ENCODE peak calls at places on chromosome 21, in seven cellular contexts. One of them, this sample, is unnamed.

GRCh38 chr21:39834543-39834942 is 32.7 kb upstream of the PCP4 start:
- DNase-seq in GM12878: no peak
- DNase-seq in HCT116: no peak
- DNase-seq in H1: no peak
- DNase-seq in SK-N-SH: no peak
- DNase-seq in HepG2: no peak
- DNase-seq in K562: no peak
- DNase-seq in this sample: no peak

GRCh38 chr21:38823737-38824123 is 18.0 kb downstream of the ETS2 start:
- DNase-seq in K562: no peak
- DNase-seq in H1: no peak
- DNase-seq in HCT116: no peak
- DNase-seq in HepG2: no peak
- DNase-seq in GM12878: no peak
- DNase-seq in SK-N-SH: no peak
- DNase-seq in this sample: no peak

GRCh38 chr21:36642777-36643176 is 56.1 kb upstream of the SIM2 start:
- DNase-seq in H1: no peak
- DNase-seq in HepG2: no peak
- DNase-seq in GM12878: no peak
- DNase-seq in HCT116: no peak
- DNase-seq in K562: no peak
- DNase-seq in SK-N-SH: no peak
- DNase-seq in this sample: no peak

GRCh38 chr21:26140185-26140584 is 30.4 kb downstream of the APP start:
- DNase-seq in H1: no peak
- DNase-seq in GM12878: no peak
- DNase-seq in HepG2: peak
- DNase-seq in K562: no peak
- DNase-seq in HCT116: peak
- DNase-seq in SK-N-SH: no peak
- DNase-seq in this sample: peak

GRCh38 chr21:45990049-45990711 is 8.6 kb downstream of the COL6A1 start:
- DNase-seq in K562: no peak
- DNase-seq in H1: no peak
- DNase-seq in GM12878: no peak
- DNase-seq in SK-N-SH: no peak
- DNase-seq in HCT116: no peak
- DNase-seq in HepG2: no peak
- DNase-seq in this sample: no peak

GRCh38 chr21:46079357-46080170 is 18.3 kb upstream of the COL6A2 start:
- DNase-seq in SK-N-SH: peak
- DNase-seq in H1: no peak
- DNase-seq in HepG2: no peak
- DNase-seq in K562: no peak
- DNase-seq in GM12878: no peak
- DNase-seq in HCT116: no peak
- DNase-seq in this sample: no peak

GRCh38 chr21:15094706-15095105 is 29.9 kb upstream of the NRIP1 start:
- DNase-seq in K562: no peak
- DNase-seq in HepG2: no peak
- DNase-seq in H1: no peak
- DNase-seq in HCT116: no peak
- DNase-seq in GM12878: no peak
- DNase-seq in SK-N-SH: no peak
- DNase-seq in this sample: no peak

GRCh38 chr21:46007498-46007868 is 25.9 kb downstream of the COL6A1 start:
- DNase-seq in HCT116: no peak
- DNase-seq in K562: no peak
- DNase-seq in H1: no peak
- DNase-seq in HepG2: no peak
- DNase-seq in GM12878: no peak
- DNase-seq in SK-N-SH: no peak
- DNase-seq in this sample: no peak

GRCh38 chr21:9741343-9741742 is 780.0 kb upstream of the TPTE start:
- DNase-seq in H1: no peak
- DNase-seq in SK-N-SH: no peak
- DNase-seq in HCT116: no peak
- DNase-seq in GM12878: no peak
- DNase-seq in K562: no peak
- DNase-seq in HepG2: no peak
- DNase-seq in this sample: no peak

GRCh38 chr21:41167348-41168342 is at the start of gene BACE2:
- DNase-seq in GM12878: no peak
- DNase-seq in SK-N-SH: peak
- DNase-seq in HCT116: no peak
- DNase-seq in H1: no peak
- DNase-seq in HepG2: no peak
- DNase-seq in K562: peak
- DNase-seq in this sample: no peak

GRCh38 chr21:35424122-35424521 is 375.0 kb upstream of the RUNX1 start:
- DNase-seq in K562: no peak
- DNase-seq in H1: no peak
- DNase-seq in GM12878: no peak
- DNase-seq in SK-N-SH: no peak
- DNase-seq in HCT116: no peak
- DNase-seq in HepG2: no peak
- DNase-seq in this sample: no peak

GRCh38 chr21:35426484-35426883 is 377.4 kb upstream of the RUNX1 start:
- DNase-seq in SK-N-SH: no peak
- DNase-seq in HepG2: no peak
- DNase-seq in H1: no peak
- DNase-seq in K562: no peak
- DNase-seq in GM12878: no peak
- DNase-seq in HCT116: no peak
- DNase-seq in this sample: no peak

GRCh38 chr21:35420658-35421057 is 371.6 kb upstream of the RUNX1 start:
- DNase-seq in HepG2: no peak
- DNase-seq in GM12878: no peak
- DNase-seq in SK-N-SH: no peak
- DNase-seq in H1: no peak
- DNase-seq in K562: no peak
- DNase-seq in HCT116: no peak
- DNase-seq in this sample: no peak

GRCh38 chr21:35422011-35422410 is 372.9 kb upstream of the RUNX1 start:
- DNase-seq in HCT116: no peak
- DNase-seq in K562: no peak
- DNase-seq in HepG2: no peak
- DNase-seq in SK-N-SH: no peak
- DNase-seq in GM12878: no peak
- DNase-seq in H1: no peak
- DNase-seq in this sample: no peak

DNA sequence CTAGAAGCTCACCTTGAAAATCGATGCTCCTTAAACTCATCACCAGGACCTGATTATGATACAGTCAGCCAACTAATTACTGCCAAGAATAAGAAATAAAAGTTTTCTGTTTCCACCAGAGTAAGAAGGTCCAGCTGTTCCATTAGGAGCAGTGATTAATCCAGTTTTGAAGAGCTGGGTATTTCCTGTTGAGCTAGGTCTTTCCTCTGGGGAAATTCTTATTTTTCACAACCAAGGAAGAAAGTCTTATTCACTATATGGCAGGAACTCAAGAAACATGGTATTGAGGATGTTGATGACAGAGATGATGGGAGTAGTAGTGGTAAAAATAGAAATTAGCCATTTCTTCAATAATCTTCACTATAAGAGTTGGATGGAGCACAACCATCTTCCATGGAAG is 374.6 kb upstream of the RUNX1 start:
- DNase-seq in GM12878: no peak
- DNase-seq in K562: no peak
- DNase-seq in HCT116: no peak
- DNase-seq in HepG2: no peak
- DNase-seq in SK-N-SH: no peak
- DNase-seq in H1: no peak
- DNase-seq in this sample: no peak
- TF ChIP-seq POLR2AphosphoS5 in GM12878: no peak
- TF ChIP-seq POLR2AphosphoS5 in K562: no peak
- TF ChIP-seq POLR2AphosphoS5 in HCT116: no peak
- TF ChIP-seq POLR2AphosphoS5 in HepG2: no peak
- TF ChIP-seq POLR2AphosphoS5 in SK-N-SH: no peak
- TF ChIP-seq POLR2AphosphoS5 in H1: no peak
- TF ChIP-seq POLR2AphosphoS5 in this sample: no peak

DNA sequence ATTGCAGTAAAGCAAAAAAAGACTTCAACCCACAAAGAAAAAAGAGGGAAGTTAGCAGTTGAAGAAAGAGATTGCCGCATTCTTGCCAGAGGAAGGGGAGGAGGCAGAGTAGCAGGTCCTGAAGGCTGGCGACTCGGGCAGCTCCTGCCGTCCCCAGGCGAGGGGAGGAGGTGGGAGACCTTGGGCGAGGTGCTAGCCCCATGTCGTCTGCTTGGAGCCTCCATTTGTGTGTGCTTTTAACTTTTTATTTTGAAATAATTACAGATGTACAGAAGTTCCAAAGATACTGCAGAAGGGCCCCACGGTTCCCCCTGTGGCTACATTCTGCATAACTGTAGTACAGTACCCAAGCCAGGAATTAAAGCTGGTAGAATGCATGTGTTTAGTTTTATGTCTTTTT is 6.8 kb downstream of the TRPM2 start:
- DNase-seq in K562: no peak
- DNase-seq in HepG2: no peak
- DNase-seq in HCT116: no peak
- DNase-seq in H1: no peak
- DNase-seq in SK-N-SH: no peak
- DNase-seq in GM12878: no peak
- DNase-seq in this sample: no peak
- TF ChIP-seq CTCF in K562: no peak
- TF ChIP-seq CTCF in HepG2: no peak
- TF ChIP-seq CTCF in HCT116: no peak
- TF ChIP-seq CTCF in H1: no peak
- TF ChIP-seq CTCF in SK-N-SH: peak
- TF ChIP-seq CTCF in GM12878: no peak
- TF ChIP-seq CTCF in this sample: no peak

DNA sequence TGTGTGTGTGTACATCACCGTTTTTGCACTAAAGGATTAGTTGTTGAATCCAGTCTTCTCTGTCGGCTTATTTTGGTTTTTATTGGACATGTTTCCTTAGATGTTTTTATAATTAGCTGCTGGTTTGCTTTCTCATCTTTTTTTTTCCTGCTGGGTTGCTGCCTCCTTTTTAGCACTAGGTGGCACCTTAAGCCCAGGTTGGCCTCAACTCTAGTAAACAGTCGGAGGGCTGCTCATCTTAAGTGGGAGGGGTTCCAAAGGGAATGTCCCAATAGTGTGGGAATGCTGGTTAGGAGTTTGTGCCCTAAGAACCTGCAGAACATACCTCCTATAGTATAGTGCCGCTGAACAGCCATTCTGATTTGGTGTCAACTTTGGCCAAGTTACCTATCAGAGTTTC is 570.1 kb upstream of the CXADR start:
- DNase-seq in K562: no peak
- DNase-seq in GM12878: no peak
- DNase-seq in HCT116: no peak
- DNase-seq in HepG2: peak
- DNase-seq in SK-N-SH: peak
- DNase-seq in H1: peak
- DNase-seq in this sample: no peak
- TF ChIP-seq SIN3A in K562: no peak
- TF ChIP-seq SIN3A in GM12878: no peak
- TF ChIP-seq SIN3A in HCT116: no peak
- TF ChIP-seq SIN3A in HepG2: no peak
- TF ChIP-seq SIN3A in SK-N-SH: no peak
- TF ChIP-seq SIN3A in H1: no peak
- TF ChIP-seq SIN3A in this sample: no peak

GRCh38 chr21:43911015-43911934 is 46.3 kb downstream of the AGPAT3 start:
- DNase-seq in HepG2: peak
- DNase-seq in GM12878: no peak
- DNase-seq in H1: no peak
- DNase-seq in SK-N-SH: no peak
- DNase-seq in K562: no peak
- DNase-seq in HCT116: no peak
- DNase-seq in this sample: no peak
- TF ChIP-seq POLR2AphosphoS5 in HepG2: no peak
- TF ChIP-seq POLR2AphosphoS5 in GM12878: no peak
- TF ChIP-seq POLR2AphosphoS5 in H1: no peak
- TF ChIP-seq POLR2AphosphoS5 in SK-N-SH: no peak
- TF ChIP-seq POLR2AphosphoS5 in K562: no peak
- TF ChIP-seq POLR2AphosphoS5 in HCT116: no peak
- TF ChIP-seq POLR2AphosphoS5 in this sample: no peak

GRCh38 chr21:34922487-34922886 is 126.6 kb downstream of the RUNX1 start:
- DNase-seq in HCT116: no peak
- DNase-seq in K562: no peak
- DNase-seq in GM12878: no peak
- DNase-seq in H1: no peak
- DNase-seq in HepG2: no peak
- DNase-seq in SK-N-SH: no peak
- DNase-seq in this sample: no peak
- TF ChIP-seq CTCF in HCT116: no peak
- TF ChIP-seq CTCF in K562: no peak
- TF ChIP-seq CTCF in GM12878: no peak
- TF ChIP-seq CTCF in H1: peak
- TF ChIP-seq CTCF in HepG2: no peak
- TF ChIP-seq CTCF in SK-N-SH: no peak
- TF ChIP-seq CTCF in this sample: no peak